ENCODE peak calls at places on chromosomes 12 and 14, in five cellular contexts. G is GM04503; B is CD8-positive, alpha-beta T cell; S is astrocyte of the spinal cord; P is HTR-8/SVneo. H is an unnamed sample.

GRCh38 chr12:8493084-8493483 is 20.2 kb upstream of the CLEC4D start:
- DNase-seq in G (no peak), S (no peak), P (no peak), B (no peak), H (no peak)

GRCh38 chr12:114823701-114824100 is 139.7 kb upstream of the TBX3 start:
- DNase-seq in S (no peak), P (no peak), B (no peak), G (no peak), H (no peak)

GRCh38 chr12:39122562-39123204 is 217.3 kb upstream of the CPNE8 start:
- DNase-seq in S (no peak), B (no peak), P (no peak), G (no peak), H (no peak)

GRCh38 chr14:81400202-81400678 is at the start of gene STON2:
- DNase-seq in G (no peak), P (peak), S (peak), B (no peak), H (no peak)

GRCh38 chr14:22945642-22946041 is 11.2 kb downstream of the HAUS4 start:
- DNase-seq in P (no peak), S (no peak), G (no peak), B (no peak), H (no peak)

GRCh38 chr14:64082837-64083236 is 211.3 kb downstream of the ESR2 start:
- DNase-seq in G (no peak), B (no peak), P (no peak), S (peak), H (peak)

GRCh38 chr14:68548194-68549056 is 244.4 kb downstream of the ZFP36L1 start:
- DNase-seq in S (peak), G (peak), B (no peak), P (peak), H (peak)

GRCh38 chr12:93380480-93381121 is 2.9 kb downstream of the NUDT4 start:
- DNase-seq in G (no peak), B (no peak), P (no peak), S (peak), H (no peak)

GRCh38 chr12:130954544-130954831 is 781 bp downstream of the ADGRD1 start:
- DNase-seq in B (no peak), G (no peak), P (no peak), S (no peak), H (no peak)

GRCh38 chr14:105180598-105181528 is at the start of gene NUDT14:
- DNase-seq in P (peak), B (peak), S (no peak), G (no peak), H (no peak)

GRCh38 chr12:102483466-102483865 is 3.1 kb upstream of the IGF1 start:
- DNase-seq in P (no peak), B (no peak), S (no peak), G (no peak), H (no peak)

GRCh38 chr14:50099335-50099734 is 17.0 kb downstream of the VCPKMT start:
- DNase-seq in S (peak), B (no peak), G (no peak), P (no peak), H (no peak)

GRCh38 chr14:56333361-56334279 is 215.4 kb downstream of the PELI2 start:
- DNase-seq in P (peak), S (peak), G (no peak), B (no peak), H (no peak)

GRCh38 chr12:26378721-26379120 is 183.3 kb downstream of the SSPN start:
- DNase-seq in G (no peak), B (no peak), P (no peak), S (no peak), H (no peak)

GRCh38 chr12:95216704-95217376 is 427 bp downstream of the FGD6 start:
- DNase-seq in P (no peak), G (no peak), B (no peak), S (no peak), H (peak)

GRCh38 chr12:13435535-13435934 is 239.0 kb downstream of the EMP1 start:
- DNase-seq in S (peak), G (no peak), P (no peak), B (no peak), H (no peak)

GRCh38 chr14:68208218-68208617 is 388.6 kb downstream of the RAD51B start:
- DNase-seq in P (no peak), B (no peak), S (peak), G (peak), H (no peak)

GRCh38 chr14:22569106-22569748 is 19.8 kb downstream of the DAD1 start:
- DNase-seq in P (no peak), B (no peak), G (no peak), S (no peak), H (no peak)

GRCh38 chr12:47549258-47549657 is 156.6 kb downstream of the RPAP3 start:
- DNase-seq in S (no peak), G (no peak), P (no peak), B (no peak), H (no peak)

GRCh38 chr12:124001343-124001742 is 28.3 kb downstream of the ZNF664 start:
- DNase-seq in S (no peak), B (no peak), G (no peak), P (no peak), H (no peak)

GRCh38 chr14:99215277-99215676 is 56.7 kb downstream of the BCL11B start:
- DNase-seq in B (no peak), P (no peak), S (peak), G (peak), H (no peak)

GRCh38 chr12:946656-947055 is 2.8 kb downstream of the RAD52 start:
- DNase-seq in P (no peak), B (no peak), S (no peak), G (no peak), H (no peak)

GRCh38 chr14:102560436-102561261 is 31.8 kb upstream of the RCOR1 start:
- DNase-seq in G (no peak), S (no peak), B (no peak), P (no peak), H (no peak)

GRCh38 chr14:99009875-99010274 is 262.1 kb downstream of the BCL11B start:
- DNase-seq in S (no peak), G (no peak), B (peak), P (no peak), H (no peak)

GRCh38 chr12:51746416-51746815 is 102.1 kb downstream of the FIGNL2 start:
- DNase-seq in P (no peak), G (no peak), S (no peak), B (no peak), H (no peak)

GRCh38 chr12:120290541-120291312 is 976 bp downstream of the RNU4-2 start:
- DNase-seq in B (no peak), S (no peak), P (no peak), G (no peak), H (no peak)

GRCh38 chr12:101619868-101620761 is 25.3 kb downstream of the MYBPC1 start:
- DNase-seq in G (no peak), S (no peak), P (no peak), B (no peak), H (no peak)

GRCh38 chr14:90624228-90624627 is 192.0 kb downstream of the TTC7B start:
- DNase-seq in P (peak), B (no peak), G (no peak), S (peak), H (no peak)

GRCh38 chr12:121989266-121989950 is 32.3 kb upstream of the BCL7A start:
- DNase-seq in B (no peak), P (no peak), G (no peak), S (no peak), H (no peak)

GRCh38 chr14:34043627-34044372 is 92.9 kb upstream of the EGLN3 start:
- DNase-seq in G (no peak), B (peak), P (peak), S (no peak), H (no peak)

GRCh38 chr14:106094654-106095189 is 568.3 kb downstream of the TMEM121 start:
- DNase-seq in P (no peak), B (no peak), G (no peak), S (no peak), H (no peak)